ENCODE peak calls at places on chromosome 20, in eight cellular contexts. One of them, this sample, is unnamed.
A peak's percentile ranks its signal among the peaks of the same experiment; 100 is the strongest.

GRCh38 chr20:17757496-17757895 is 57.7 kb downstream of the BANF2 start:
- DNase-seq in tibial nerve: no peak
- DNase-seq in CD4-positive, alpha-beta memory T cell: no peak
- DNase-seq in left lung: no peak
- DNase-seq in tibial artery: no peak
- DNase-seq in ovary: no peak
- DNase-seq in fibroblast of lung: no peak
- DNase-seq in endodermal cell: no peak
- DNase-seq in this sample: no peak

GRCh38 chr20:7866279-7866678 is 74.0 kb downstream of the HAO1 start:
- DNase-seq in fibroblast of lung: no peak
- DNase-seq in ovary: no peak
- DNase-seq in endodermal cell: no peak
- DNase-seq in tibial nerve: no peak
- DNase-seq in left lung: no peak
- DNase-seq in tibial artery: no peak
- DNase-seq in CD4-positive, alpha-beta memory T cell: no peak
- DNase-seq in this sample: no peak

GRCh38 chr20:63056236-63057132 is 49.7 kb upstream of the BHLHE23 start:
- DNase-seq in tibial artery: no peak
- DNase-seq in CD4-positive, alpha-beta memory T cell: no peak
- DNase-seq in fibroblast of lung: peak; percentile 6
- DNase-seq in ovary: no peak
- DNase-seq in endodermal cell: peak; percentile 94
- DNase-seq in left lung: peak; percentile 79
- DNase-seq in tibial nerve: no peak
- DNase-seq in this sample: no peak

GRCh38 chr20:8424010-8424409 is 291.9 kb downstream of the PLCB1 start:
- DNase-seq in fibroblast of lung: peak; percentile 84
- DNase-seq in CD4-positive, alpha-beta memory T cell: no peak
- DNase-seq in left lung: no peak
- DNase-seq in tibial nerve: no peak
- DNase-seq in endodermal cell: no peak
- DNase-seq in ovary: no peak
- DNase-seq in tibial artery: no peak
- DNase-seq in this sample: no peak

GRCh38 chr20:33063271-33063670 is 9.6 kb downstream of the BPIFB3 start:
- DNase-seq in tibial nerve: no peak
- DNase-seq in CD4-positive, alpha-beta memory T cell: no peak
- DNase-seq in endodermal cell: no peak
- DNase-seq in tibial artery: no peak
- DNase-seq in ovary: no peak
- DNase-seq in left lung: no peak
- DNase-seq in fibroblast of lung: no peak
- DNase-seq in this sample: no peak

GRCh38 chr20:41956316-41957050 is 338.3 kb upstream of the CHD6 start:
- DNase-seq in endodermal cell: peak; percentile 53
- DNase-seq in CD4-positive, alpha-beta memory T cell: no peak
- DNase-seq in fibroblast of lung: no peak
- DNase-seq in left lung: no peak
- DNase-seq in ovary: no peak
- DNase-seq in tibial artery: no peak
- DNase-seq in tibial nerve: no peak
- DNase-seq in this sample: no peak

GRCh38 chr20:63884506-63885263 is 10.2 kb upstream of the DNAJC5 start:
- DNase-seq in fibroblast of lung: no peak
- DNase-seq in tibial nerve: no peak
- DNase-seq in left lung: peak; percentile 75
- DNase-seq in tibial artery: no peak
- DNase-seq in CD4-positive, alpha-beta memory T cell: no peak
- DNase-seq in ovary: no peak
- DNase-seq in endodermal cell: no peak
- DNase-seq in this sample: peak; percentile 53

GRCh38 chr20:11772226-11772730 is 145.4 kb upstream of the BTBD3 start:
- DNase-seq in left lung: no peak
- DNase-seq in ovary: no peak
- DNase-seq in tibial nerve: no peak
- DNase-seq in CD4-positive, alpha-beta memory T cell: no peak
- DNase-seq in tibial artery: no peak
- DNase-seq in fibroblast of lung: no peak
- DNase-seq in endodermal cell: no peak
- DNase-seq in this sample: no peak

GRCh38 chr20:62507991-62508640 is 32.3 kb upstream of the GATA5 start:
- DNase-seq in tibial nerve: no peak
- DNase-seq in ovary: no peak
- DNase-seq in endodermal cell: no peak
- DNase-seq in left lung: no peak
- DNase-seq in tibial artery: no peak
- DNase-seq in CD4-positive, alpha-beta memory T cell: no peak
- DNase-seq in fibroblast of lung: no peak
- DNase-seq in this sample: no peak

GRCh38 chr20:54514020-54514607 is 38.7 kb downstream of the DOK5 start:
- DNase-seq in endodermal cell: peak; percentile 48
- DNase-seq in tibial nerve: no peak
- DNase-seq in CD4-positive, alpha-beta memory T cell: no peak
- DNase-seq in ovary: no peak
- DNase-seq in tibial artery: no peak
- DNase-seq in fibroblast of lung: no peak
- DNase-seq in left lung: no peak
- DNase-seq in this sample: no peak

GRCh38 chr20:63939061-63939935 is 16.9 kb downstream of the UCKL1 start:
- DNase-seq in ovary: no peak
- DNase-seq in tibial nerve: no peak
- DNase-seq in left lung: peak; percentile 72
- DNase-seq in endodermal cell: no peak
- DNase-seq in fibroblast of lung: no peak
- DNase-seq in tibial artery: no peak
- DNase-seq in CD4-positive, alpha-beta memory T cell: peak; percentile 35
- DNase-seq in this sample: peak; percentile 0

GRCh38 chr20:44596010-44596409 is 13.6 kb downstream of the PKIG start:
- DNase-seq in fibroblast of lung: no peak
- DNase-seq in endodermal cell: no peak
- DNase-seq in ovary: no peak
- DNase-seq in left lung: no peak
- DNase-seq in tibial nerve: no peak
- DNase-seq in CD4-positive, alpha-beta memory T cell: no peak
- DNase-seq in tibial artery: peak; percentile 3
- DNase-seq in this sample: no peak

GRCh38 chr20:53281557-53282117 is 309.5 kb downstream of the TSHZ2 start:
- DNase-seq in tibial artery: no peak
- DNase-seq in ovary: no peak
- DNase-seq in CD4-positive, alpha-beta memory T cell: no peak
- DNase-seq in left lung: no peak
- DNase-seq in endodermal cell: peak; percentile 55
- DNase-seq in tibial nerve: no peak
- DNase-seq in fibroblast of lung: no peak
- DNase-seq in this sample: no peak

GRCh38 chr20:1927217-1927616 is 32.0 kb downstream of the SIRPA start:
- DNase-seq in ovary: no peak
- DNase-seq in left lung: no peak
- DNase-seq in fibroblast of lung: no peak
- DNase-seq in tibial artery: no peak
- DNase-seq in endodermal cell: no peak
- DNase-seq in CD4-positive, alpha-beta memory T cell: no peak
- DNase-seq in tibial nerve: no peak
- DNase-seq in this sample: no peak

GRCh38 chr20:43331911-43332310 is 125.8 kb upstream of the SRSF6 start:
- DNase-seq in tibial artery: no peak
- DNase-seq in CD4-positive, alpha-beta memory T cell: no peak
- DNase-seq in left lung: no peak
- DNase-seq in endodermal cell: no peak
- DNase-seq in ovary: no peak
- DNase-seq in tibial nerve: no peak
- DNase-seq in fibroblast of lung: no peak
- DNase-seq in this sample: peak; percentile 27

GRCh38 chr20:12166053-12166717 is 248.5 kb downstream of the BTBD3 start:
- DNase-seq in ovary: peak; percentile 57
- DNase-seq in tibial nerve: no peak
- DNase-seq in left lung: no peak
- DNase-seq in tibial artery: no peak
- DNase-seq in CD4-positive, alpha-beta memory T cell: peak; percentile 4
- DNase-seq in endodermal cell: no peak
- DNase-seq in fibroblast of lung: peak; percentile 97
- DNase-seq in this sample: peak; percentile 70

GRCh38 chr20:48723308-48724264 is 104.2 kb downstream of the PREX1 start:
- DNase-seq in tibial nerve: peak; percentile 51
- DNase-seq in ovary: peak; percentile 26
- DNase-seq in fibroblast of lung: no peak
- DNase-seq in endodermal cell: no peak
- DNase-seq in CD4-positive, alpha-beta memory T cell: no peak
- DNase-seq in left lung: peak; percentile 87
- DNase-seq in tibial artery: peak; percentile 85
- DNase-seq in this sample: no peak

GRCh38 chr20:17845701-17846475 is 122.7 kb downstream of the SNX5 start:
- DNase-seq in tibial nerve: no peak
- DNase-seq in endodermal cell: no peak
- DNase-seq in ovary: no peak
- DNase-seq in fibroblast of lung: peak; percentile 65
- DNase-seq in tibial artery: no peak
- DNase-seq in left lung: no peak
- DNase-seq in CD4-positive, alpha-beta memory T cell: no peak
- DNase-seq in this sample: no peak

GRCh38 chr20:17431621-17432364 is 99.4 kb downstream of the BFSP1 start:
- DNase-seq in left lung: no peak
- DNase-seq in fibroblast of lung: peak; percentile 20
- DNase-seq in endodermal cell: peak; percentile 87
- DNase-seq in ovary: peak; percentile 72
- DNase-seq in tibial artery: no peak
- DNase-seq in tibial nerve: peak; percentile 36
- DNase-seq in CD4-positive, alpha-beta memory T cell: no peak
- DNase-seq in this sample: peak; percentile 34

GRCh38 chr20:3826420-3826819 is 6.1 kb downstream of the AP5S1 start:
- DNase-seq in endodermal cell: no peak
- DNase-seq in fibroblast of lung: no peak
- DNase-seq in CD4-positive, alpha-beta memory T cell: no peak
- DNase-seq in ovary: no peak
- DNase-seq in left lung: no peak
- DNase-seq in tibial nerve: no peak
- DNase-seq in tibial artery: no peak
- DNase-seq in this sample: no peak
- H3K27ac ChIP-seq in endodermal cell: no peak overlapping the region
- H3K27ac ChIP-seq in fibroblast of lung: no peak overlapping the region
- H3K27ac ChIP-seq in CD4-positive, alpha-beta memory T cell: no peak overlapping the region
- H3K27ac ChIP-seq in ovary: no peak overlapping the region
- H3K27ac ChIP-seq in left lung: no peak overlapping the region
- H3K27ac ChIP-seq in tibial nerve: no peak overlapping the region
- H3K27ac ChIP-seq in tibial artery: no peak overlapping the region
- H3K27ac ChIP-seq in this sample: no peak overlapping the region

DNA sequence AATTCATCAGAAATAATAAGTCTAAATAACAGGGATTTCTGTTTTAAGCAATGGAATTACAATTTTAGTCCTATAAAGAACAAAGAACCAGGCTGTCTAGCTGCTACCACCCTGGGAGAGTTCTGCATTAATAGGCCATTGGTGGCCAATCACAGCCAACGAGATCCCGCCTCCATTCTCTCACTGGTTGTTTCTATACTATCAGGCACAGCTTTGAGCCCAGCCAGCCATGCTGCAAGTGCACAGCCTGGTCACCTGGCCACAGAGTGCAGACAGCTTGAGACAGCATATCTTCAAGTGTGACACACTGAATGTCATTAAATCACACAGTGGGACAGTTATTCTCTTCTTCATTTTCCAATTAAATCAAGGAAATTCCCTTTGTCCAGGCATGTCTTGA is 16.1 kb upstream of the RAB22A start:
- DNase-seq in fibroblast of lung: no peak
- DNase-seq in endodermal cell: peak; percentile 72
- DNase-seq in CD4-positive, alpha-beta memory T cell: no peak
- DNase-seq in left lung: no peak
- DNase-seq in tibial nerve: no peak
- DNase-seq in tibial artery: no peak
- DNase-seq in ovary: no peak
- DNase-seq in this sample: peak; percentile 16
- H3K27ac ChIP-seq in fibroblast of lung: no peak overlapping the region
- H3K27ac ChIP-seq in endodermal cell: no peak overlapping the region
- H3K27ac ChIP-seq in CD4-positive, alpha-beta memory T cell: no peak overlapping the region
- H3K27ac ChIP-seq in left lung: no peak overlapping the region
- H3K27ac ChIP-seq in tibial nerve: no peak overlapping the region
- H3K27ac ChIP-seq in tibial artery: no peak overlapping the region
- H3K27ac ChIP-seq in ovary: no peak overlapping the region
- H3K27ac ChIP-seq in this sample: no peak overlapping the region

GRCh38 chr20:380763-381580 is 412 bp downstream of the TRIB3 start:
- DNase-seq in tibial nerve: no peak
- DNase-seq in left lung: peak; percentile 95
- DNase-seq in endodermal cell: peak; percentile 90
- DNase-seq in tibial artery: peak; percentile 41
- DNase-seq in ovary: peak; percentile 45
- DNase-seq in CD4-positive, alpha-beta memory T cell: peak; percentile 50
- DNase-seq in fibroblast of lung: peak; percentile 31
- DNase-seq in this sample: peak; percentile 41
- H3K27ac ChIP-seq in tibial nerve: peak overlapping the region; percentile 63
- H3K27ac ChIP-seq in left lung: peak overlapping the region; percentile 70
- H3K27ac ChIP-seq in endodermal cell: no peak overlapping the region
- H3K27ac ChIP-seq in tibial artery: peak overlapping the region; percentile 46
- H3K27ac ChIP-seq in ovary: no peak overlapping the region
- H3K27ac ChIP-seq in CD4-positive, alpha-beta memory T cell: no peak overlapping the region
- H3K27ac ChIP-seq in fibroblast of lung: peak overlapping the region; percentile 52
- H3K27ac ChIP-seq in this sample: peak overlapping the region; percentile 85

GRCh38 chr20:5863040-5863811 is 87.1 kb downstream of the TRMT6 start:
- DNase-seq in CD4-positive, alpha-beta memory T cell: no peak
- DNase-seq in left lung: no peak
- DNase-seq in ovary: peak; percentile 64
- DNase-seq in tibial artery: no peak
- DNase-seq in fibroblast of lung: peak; percentile 81
- DNase-seq in tibial nerve: no peak
- DNase-seq in endodermal cell: no peak
- DNase-seq in this sample: peak; percentile 19
- H3K27ac ChIP-seq in CD4-positive, alpha-beta memory T cell: no peak overlapping the region
- H3K27ac ChIP-seq in left lung: no peak overlapping the region
- H3K27ac ChIP-seq in ovary: no peak overlapping the region
- H3K27ac ChIP-seq in tibial artery: no peak overlapping the region
- H3K27ac ChIP-seq in fibroblast of lung: no peak overlapping the region
- H3K27ac ChIP-seq in tibial nerve: no peak overlapping the region
- H3K27ac ChIP-seq in endodermal cell: no peak overlapping the region
- H3K27ac ChIP-seq in this sample: peak overlapping the region; percentile 65

DNA sequence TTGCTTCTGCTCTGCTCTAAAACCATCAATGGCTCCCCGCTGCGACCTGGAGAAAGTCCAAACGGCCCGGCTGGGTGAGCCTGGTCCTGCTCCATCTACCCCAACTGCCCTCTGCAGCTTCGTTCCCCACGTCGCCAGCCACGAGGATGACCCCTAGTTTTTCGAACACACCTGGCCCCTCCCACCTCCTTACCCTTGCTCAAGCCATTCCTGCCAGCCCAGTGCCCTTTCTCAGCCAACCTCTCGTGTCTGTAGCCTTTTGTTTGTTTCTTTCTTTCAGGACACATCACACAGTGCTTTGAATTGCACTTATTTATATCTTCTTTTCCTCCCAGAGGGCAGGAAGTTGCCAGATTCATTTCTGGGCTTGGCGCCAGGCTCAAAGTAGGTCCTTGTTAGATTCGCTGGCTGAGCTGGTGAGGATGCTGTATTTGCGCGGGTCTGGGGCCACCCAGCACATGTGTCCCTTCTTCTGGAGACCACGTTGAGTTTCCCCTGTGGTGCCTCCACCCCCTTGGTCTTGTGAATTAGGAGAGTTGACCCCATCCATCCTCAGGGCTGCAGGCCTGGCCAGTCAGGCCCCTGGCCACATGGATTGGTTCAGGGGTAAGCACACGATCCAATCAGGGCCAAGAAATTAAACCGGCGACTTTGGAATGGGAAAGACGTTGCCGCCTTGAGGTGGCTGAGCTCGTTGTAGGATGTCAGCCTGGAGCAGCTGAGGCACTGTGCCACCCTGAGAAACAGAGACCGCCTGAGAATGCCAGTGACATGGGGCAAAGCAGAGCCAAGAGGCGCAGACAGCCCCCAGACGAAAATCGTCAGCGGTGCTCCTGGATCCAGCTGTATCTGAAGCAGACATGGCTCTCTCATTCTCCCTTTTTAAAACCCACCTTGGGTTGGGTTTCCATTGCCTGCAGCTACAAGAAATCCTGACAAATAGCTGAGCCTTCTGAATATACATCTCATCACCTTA is 156.0 kb downstream of the CEBPB start:
- DNase-seq in ovary: peak; percentile 85
- DNase-seq in tibial nerve: peak; percentile 83
- DNase-seq in tibial artery: peak; percentile 91
- DNase-seq in endodermal cell: peak; percentile 47
- DNase-seq in left lung: peak; percentile 82
- DNase-seq in CD4-positive, alpha-beta memory T cell: no peak
- DNase-seq in fibroblast of lung: peak; percentile 82
- DNase-seq in this sample: peak; percentile 91
- H3K27ac ChIP-seq in ovary: peak overlapping the region; percentile 18
- H3K27ac ChIP-seq in tibial nerve: peak overlapping the region; percentile 78
- H3K27ac ChIP-seq in tibial artery: peak overlapping the region; percentile 61
- H3K27ac ChIP-seq in endodermal cell: no peak overlapping the region
- H3K27ac ChIP-seq in left lung: peak overlapping the region; percentile 58
- H3K27ac ChIP-seq in CD4-positive, alpha-beta memory T cell: no peak overlapping the region
- H3K27ac ChIP-seq in fibroblast of lung: peak overlapping the region; percentile 17
- H3K27ac ChIP-seq in this sample: peak overlapping the region; percentile 60

This sample was measured in heart right ventricle.